ENCODE peak calls at places on chromosomes 7 and 10, in seven cellular contexts. One of them, this sample, is unnamed.

GRCh38 chr7:142908921-142909870 is 23.7 kb upstream of the TRPV6 start:
- DNase-seq in lower leg skin: no peak
- DNase-seq in AG04449: no peak
- DNase-seq in brain microvascular endothelial cell: no peak
- DNase-seq in naive thymus-derived CD8-positive, alpha-beta T cell: no peak
- DNase-seq in lung: no peak
- DNase-seq in DMS153: no peak
- DNase-seq in this sample: no peak

GRCh38 chr10:48655426-48656240 is 29.0 kb upstream of the WDFY4 start:
- DNase-seq in brain microvascular endothelial cell: peak
- DNase-seq in lung: peak
- DNase-seq in lower leg skin: no peak
- DNase-seq in DMS153: peak
- DNase-seq in naive thymus-derived CD8-positive, alpha-beta T cell: no peak
- DNase-seq in AG04449: no peak
- DNase-seq in this sample: no peak

GRCh38 chr7:49327155-49327554 is 402.8 kb downstream of the CDC14C start:
- DNase-seq in brain microvascular endothelial cell: no peak
- DNase-seq in naive thymus-derived CD8-positive, alpha-beta T cell: no peak
- DNase-seq in AG04449: no peak
- DNase-seq in lower leg skin: no peak
- DNase-seq in DMS153: no peak
- DNase-seq in lung: no peak
- DNase-seq in this sample: no peak

GRCh38 chr10:102410427-102411073 is 8.0 kb downstream of the PSD start:
- DNase-seq in naive thymus-derived CD8-positive, alpha-beta T cell: peak
- DNase-seq in brain microvascular endothelial cell: no peak
- DNase-seq in AG04449: no peak
- DNase-seq in lower leg skin: no peak
- DNase-seq in DMS153: no peak
- DNase-seq in lung: no peak
- DNase-seq in this sample: no peak

GRCh38 chr10:74823791-74824183 is 2.6 kb upstream of the KAT6B start:
- DNase-seq in AG04449: no peak
- DNase-seq in DMS153: no peak
- DNase-seq in naive thymus-derived CD8-positive, alpha-beta T cell: no peak
- DNase-seq in lower leg skin: no peak
- DNase-seq in brain microvascular endothelial cell: no peak
- DNase-seq in lung: no peak
- DNase-seq in this sample: no peak

GRCh38 chr10:133608855-133609254 is 17.7 kb downstream of the FRG2B start:
- DNase-seq in lung: no peak
- DNase-seq in brain microvascular endothelial cell: no peak
- DNase-seq in naive thymus-derived CD8-positive, alpha-beta T cell: no peak
- DNase-seq in lower leg skin: no peak
- DNase-seq in DMS153: no peak
- DNase-seq in AG04449: no peak
- DNase-seq in this sample: no peak

GRCh38 chr10:123571978-123572377 is 94.2 kb upstream of the GPR26 start:
- DNase-seq in DMS153: no peak
- DNase-seq in brain microvascular endothelial cell: no peak
- DNase-seq in naive thymus-derived CD8-positive, alpha-beta T cell: no peak
- DNase-seq in AG04449: no peak
- DNase-seq in lower leg skin: no peak
- DNase-seq in lung: no peak
- DNase-seq in this sample: no peak

GRCh38 chr7:117445206-117445605 is 17.9 kb upstream of the ASZ1 start:
- DNase-seq in naive thymus-derived CD8-positive, alpha-beta T cell: no peak
- DNase-seq in lung: no peak
- DNase-seq in AG04449: no peak
- DNase-seq in DMS153: no peak
- DNase-seq in brain microvascular endothelial cell: peak
- DNase-seq in lower leg skin: no peak
- DNase-seq in this sample: no peak

GRCh38 chr10:127527320-127527719 is 21.8 kb upstream of the NPS start:
- DNase-seq in DMS153: no peak
- DNase-seq in brain microvascular endothelial cell: no peak
- DNase-seq in lung: no peak
- DNase-seq in AG04449: no peak
- DNase-seq in naive thymus-derived CD8-positive, alpha-beta T cell: no peak
- DNase-seq in lower leg skin: no peak
- DNase-seq in this sample: no peak

GRCh38 chr10:30834636-30835035 is 197.0 kb downstream of the ZNF438 start:
- DNase-seq in AG04449: no peak
- DNase-seq in brain microvascular endothelial cell: no peak
- DNase-seq in DMS153: no peak
- DNase-seq in lower leg skin: no peak
- DNase-seq in lung: no peak
- DNase-seq in naive thymus-derived CD8-positive, alpha-beta T cell: no peak
- DNase-seq in this sample: no peak

GRCh38 chr10:99984201-99984600 is 25.5 kb downstream of the DNMBP start:
- DNase-seq in brain microvascular endothelial cell: no peak
- DNase-seq in DMS153: no peak
- DNase-seq in naive thymus-derived CD8-positive, alpha-beta T cell: no peak
- DNase-seq in lower leg skin: no peak
- DNase-seq in lung: no peak
- DNase-seq in AG04449: no peak
- DNase-seq in this sample: no peak

GRCh38 chr7:101258243-101258731 is 13.4 kb upstream of the FIS1 start:
- DNase-seq in lower leg skin: no peak
- DNase-seq in DMS153: no peak
- DNase-seq in brain microvascular endothelial cell: no peak
- DNase-seq in AG04449: no peak
- DNase-seq in lung: no peak
- DNase-seq in naive thymus-derived CD8-positive, alpha-beta T cell: no peak
- DNase-seq in this sample: no peak

GRCh38 chr7:158458716-158459282 is 128.8 kb downstream of the PTPRN2 start:
- DNase-seq in naive thymus-derived CD8-positive, alpha-beta T cell: no peak
- DNase-seq in DMS153: no peak
- DNase-seq in lung: no peak
- DNase-seq in AG04449: no peak
- DNase-seq in brain microvascular endothelial cell: no peak
- DNase-seq in lower leg skin: no peak
- DNase-seq in this sample: no peak

GRCh38 chr7:81626008-81626407 is 143.8 kb downstream of the HGF start:
- DNase-seq in brain microvascular endothelial cell: peak
- DNase-seq in AG04449: no peak
- DNase-seq in lower leg skin: no peak
- DNase-seq in lung: no peak
- DNase-seq in naive thymus-derived CD8-positive, alpha-beta T cell: no peak
- DNase-seq in DMS153: no peak
- DNase-seq in this sample: no peak

GRCh38 chr10:59003203-59003602 is 173.2 kb upstream of the PHYHIPL start:
- DNase-seq in naive thymus-derived CD8-positive, alpha-beta T cell: no peak
- DNase-seq in brain microvascular endothelial cell: no peak
- DNase-seq in AG04449: no peak
- DNase-seq in DMS153: no peak
- DNase-seq in lower leg skin: no peak
- DNase-seq in lung: no peak
- DNase-seq in this sample: no peak

GRCh38 chr7:130124711-130125110 is 54.4 kb downstream of the KLHDC10 start:
- DNase-seq in AG04449: no peak
- DNase-seq in DMS153: no peak
- DNase-seq in naive thymus-derived CD8-positive, alpha-beta T cell: no peak
- DNase-seq in brain microvascular endothelial cell: no peak
- DNase-seq in lower leg skin: no peak
- DNase-seq in lung: no peak
- DNase-seq in this sample: no peak

GRCh38 chr7:149144996-149145850 is 2.0 kb upstream of the ZNF398 start:
- DNase-seq in AG04449: no peak
- DNase-seq in DMS153: peak
- DNase-seq in lower leg skin: peak
- DNase-seq in brain microvascular endothelial cell: no peak
- DNase-seq in lung: no peak
- DNase-seq in naive thymus-derived CD8-positive, alpha-beta T cell: no peak
- DNase-seq in this sample: no peak

GRCh38 chr10:77867124-77867715 is 59.3 kb downstream of the DLG5 start:
- DNase-seq in lung: no peak
- DNase-seq in brain microvascular endothelial cell: no peak
- DNase-seq in DMS153: no peak
- DNase-seq in lower leg skin: no peak
- DNase-seq in naive thymus-derived CD8-positive, alpha-beta T cell: no peak
- DNase-seq in AG04449: no peak
- DNase-seq in this sample: no peak

GRCh38 chr10:54799491-54799890 is 1.5 kb downstream of the PCDH15 start:
- DNase-seq in AG04449: no peak
- DNase-seq in lung: no peak
- DNase-seq in brain microvascular endothelial cell: no peak
- DNase-seq in lower leg skin: no peak
- DNase-seq in DMS153: no peak
- DNase-seq in naive thymus-derived CD8-positive, alpha-beta T cell: no peak
- DNase-seq in this sample: no peak

GRCh38 chr10:68829494-68829893 is 2.2 kb downstream of the STOX1 start:
- DNase-seq in brain microvascular endothelial cell: no peak
- DNase-seq in DMS153: no peak
- DNase-seq in naive thymus-derived CD8-positive, alpha-beta T cell: no peak
- DNase-seq in lung: no peak
- DNase-seq in lower leg skin: no peak
- DNase-seq in AG04449: no peak
- DNase-seq in this sample: no peak

GRCh38 chr7:77727936-77728701 is 31.9 kb downstream of the RSBN1L start:
- DNase-seq in naive thymus-derived CD8-positive, alpha-beta T cell: peak
- DNase-seq in brain microvascular endothelial cell: no peak
- DNase-seq in lower leg skin: no peak
- DNase-seq in DMS153: peak
- DNase-seq in lung: no peak
- DNase-seq in AG04449: no peak
- DNase-seq in this sample: peak

GRCh38 chr7:22680482-22680901 is 46.5 kb upstream of the IL6 start:
- DNase-seq in naive thymus-derived CD8-positive, alpha-beta T cell: no peak
- DNase-seq in DMS153: no peak
- DNase-seq in AG04449: no peak
- DNase-seq in lower leg skin: no peak
- DNase-seq in brain microvascular endothelial cell: no peak
- DNase-seq in lung: no peak
- DNase-seq in this sample: no peak